ENCODE peak calls at places on chromosome 15, in four cellular contexts. B is cardiac muscle cell, O is choroid plexus epithelial cell, M is heart right ventricle. W is an unnamed sample.

GRCh38 chr15:45801543-45801942 is 166.7 kb downstream of the SQOR start:
- DNase-seq in B (no peak), O (no peak), M (no peak), W (no peak)

GRCh38 chr15:41281236-41281635 is 50.2 kb downstream of the CHP1 start:
- DNase-seq in B (no peak), O (peak), M (no peak), W (no peak)

GRCh38 chr15:40047413-40048154 is 8.6 kb upstream of the SRP14 start:
- DNase-seq in B (no peak), O (peak), M (peak), W (no peak)

GRCh38 chr15:72967836-72968530 is 84.3 kb upstream of the NEO1 start:
- DNase-seq in B (peak), O (no peak), M (no peak), W (no peak)

GRCh38 chr15:59501531-59502113 is 63.6 kb downstream of the FAM81A start:
- DNase-seq in B (peak), O (peak), M (no peak), W (no peak)

GRCh38 chr15:63212050-63212973 is 22.9 kb downstream of the RAB8B start:
- DNase-seq in B (no peak), O (peak), M (no peak), W (peak)

GRCh38 chr15:25239471-25240345 is 199.1 kb downstream of the UBE3A start:
- DNase-seq in B (no peak), O (no peak), M (peak), W (no peak)

GRCh38 chr15:31457161-31457560 is 130.5 kb downstream of the KLF13 start:
- DNase-seq in B (no peak), O (peak), M (no peak), W (no peak)

GRCh38 chr15:49888727-49889126 is 230.3 kb downstream of the ATP8B4 start:
- DNase-seq in B (no peak), O (no peak), M (no peak), W (no peak)

GRCh38 chr15:100785181-100786138 is 94.2 kb upstream of the ALDH1A3 start:
- DNase-seq in B (no peak), O (no peak), M (no peak), W (no peak)

GRCh38 chr15:76177491-76178040 is 117.8 kb downstream of the TMEM266 start:
- DNase-seq in B (no peak), O (no peak), M (peak), W (no peak)

GRCh38 chr15:73081321-73081958 is 29.2 kb downstream of the NEO1 start:
- DNase-seq in B (peak), O (peak), M (no peak), W (peak)

GRCh38 chr15:74397239-74398068 is 30.0 kb upstream of the CYP11A1 start:
- DNase-seq in B (no peak), O (no peak), M (no peak), W (no peak)

GRCh38 chr15:74395319-74396145 is 28.1 kb upstream of the CYP11A1 start:
- DNase-seq in B (no peak), O (no peak), M (no peak), W (no peak)

GRCh38 chr15:74396146-74396438 is 28.6 kb upstream of the CYP11A1 start:
- DNase-seq in B (no peak), O (no peak), M (no peak), W (no peak)

GRCh38 chr15:74398183-74398582 is 30.7 kb upstream of the CYP11A1 start:
- DNase-seq in B (no peak), O (no peak), M (no peak), W (no peak)

GRCh38 chr15:74396445-74397238 is 29.2 kb upstream of the CYP11A1 start:
- DNase-seq in B (peak), O (peak), M (no peak), W (no peak)
- TF ChIP-seq CTCF in B (no peak), O (peak), M (no peak), W (no peak)

GRCh38 chr15:66882251-66883020 is 180.4 kb downstream of the SMAD6 start:
- DNase-seq in B (no peak), O (peak), M (peak), W (no peak)
- H3K4me3 ChIP-seq in B (no peak), O (no peak), M (no peak), W (no peak)

GRCh38 chr15:90765489-90765888 is 48.3 kb downstream of the BLM start:
- DNase-seq in B (no peak), O (no peak), M (no peak), W (no peak)
- TF ChIP-seq CTCF in B (no peak), O (no peak), M (no peak), W (no peak)

GRCh38 chr15:90309050-90309449 is 43.0 kb upstream of the ZNF774 start:
- DNase-seq in B (no peak), O (no peak), M (no peak), W (no peak)
- H3K4me3 ChIP-seq in B (no peak), O (no peak), M (no peak), W (no peak)

GRCh38 chr15:98647026-98647773 is 1.1 kb upstream of the IGF1R start:
- DNase-seq in B (peak), O (peak), M (peak), W (no peak)
- TF ChIP-seq CTCF in B (no peak), O (no peak), M (peak), W (peak)

W was measured in LNCaP clone FGC.